ENCODE peak calls at places on chromosomes 2 and 18, in seven cellular contexts. O is substantia nigra; B is non-pigmented ciliary epithelial cell; C is KG1; Z is activated CD8-positive, alpha-beta memory T cell treated with anti-CD3 and anti-CD28 coated beads, Interleukin-2, amount 50 U/mL, for 48 hours; K is kidney; I is globus pallidus. X is an unnamed sample.
A peak's percentile ranks its signal among the peaks of the same experiment; 100 is the strongest.

GRCh38 chr18:47288741-47289140 is 37.3 kb upstream of the SKOR2 start:
- DNase-seq in O (no peak), B (no peak), C (no peak), Z (no peak), K (no peak), I (no peak), X (no peak)

GRCh38 chr2:98294711-98295110 is 51.5 kb upstream of the CNGA3 start:
- DNase-seq in O (no peak), B (no peak), C (no peak), Z (no peak), K (no peak), I (peak; percentile 15), X (no peak)

GRCh38 chr2:10369269-10370255 is 66.9 kb downstream of the HPCAL1 start:
- DNase-seq in O (no peak), B (no peak), C (no peak), Z (no peak), K (no peak), I (no peak), X (peak; percentile 81)

GRCh38 chr2:99880148-99880983 is 262.0 kb downstream of the AFF3 start:
- DNase-seq in O (no peak), B (no peak), C (no peak), Z (no peak), K (no peak), I (no peak), X (no peak)

GRCh38 chr2:63048367-63049171 is 2.1 kb upstream of the OTX1 start:
- DNase-seq in O (no peak), B (no peak), C (no peak), Z (peak; percentile 59), K (peak; percentile 71), I (no peak), X (no peak)

GRCh38 chr2:218876562-218877219 is 4.0 kb upstream of the WNT10A start:
- DNase-seq in O (no peak), B (no peak), C (peak; percentile 46), Z (peak; percentile 84), K (peak; percentile 78), I (peak; percentile 68), X (no peak)

GRCh38 chr2:55163258-55163657 is 68.8 kb downstream of the CLHC1 start:
- DNase-seq in O (no peak), B (no peak), C (no peak), Z (no peak), K (peak; percentile 72), I (peak; percentile 70), X (no peak)

GRCh38 chr2:112027767-112028166 is 27.3 kb upstream of the TMEM87B start:
- DNase-seq in O (no peak), B (no peak), C (no peak), Z (no peak), K (no peak), I (no peak), X (no peak)

GRCh38 chr2:11784747-11785610 is 38.5 kb downstream of the LPIN1 start:
- DNase-seq in O (no peak), B (no peak), C (no peak), Z (peak; percentile 83), K (no peak), I (peak; percentile 31), X (no peak)

GRCh38 chr2:25314514-25315315 is 27.0 kb downstream of the DNMT3A start:
- DNase-seq in O (no peak), B (no peak), C (no peak), Z (peak; percentile 92), K (peak; percentile 93), I (peak; percentile 63), X (peak; percentile 77)

GRCh38 chr2:74278694-74279093 is 64.5 kb downstream of the SLC4A5 start:
- DNase-seq in O (no peak), B (no peak), C (no peak), Z (no peak), K (no peak), I (no peak), X (no peak)

GRCh38 chr2:1674766-1675397 is 69.4 kb downstream of the PXDN start:
- DNase-seq in O (no peak), B (no peak), C (no peak), Z (no peak), K (no peak), I (no peak), X (no peak)

GRCh38 chr18:79404567-79404910 is 8.8 kb downstream of the NFATC1 start:
- DNase-seq in O (no peak), B (no peak), C (no peak), Z (no peak), K (peak; percentile 63), I (no peak), X (peak; percentile 36)

GRCh38 chr2:96325884-96326255 is 753 bp downstream of the ITPRIPL1 start:
- DNase-seq in O (no peak), B (no peak), C (no peak), Z (peak; percentile 73), K (no peak), I (no peak), X (no peak)

GRCh38 chr2:74528600-74529356 is 728 bp downstream of the AUP1 start:
- DNase-seq in O (no peak), B (no peak), C (no peak), Z (no peak), K (peak; percentile 73), I (no peak), X (no peak)

GRCh38 chr2:239042551-239043320 is 194.9 kb downstream of the TWIST2 start:
- DNase-seq in O (no peak), B (no peak), C (no peak), Z (no peak), K (no peak), I (no peak), X (no peak)

GRCh38 chr18:5571592-5571991 is 27.8 kb upstream of the EPB41L3 start:
- DNase-seq in O (no peak), B (no peak), C (no peak), Z (no peak), K (no peak), I (no peak), X (no peak)

GRCh38 chr18:68431111-68431921 is 283.6 kb downstream of the TMX3 start:
- DNase-seq in O (no peak), B (no peak), C (no peak), Z (no peak), K (no peak), I (no peak), X (no peak)

GRCh38 chr2:183123117-183123958 is 905 bp upstream of the NUP35 start:
- DNase-seq in O (no peak), B (no peak), C (peak; percentile 58), Z (no peak), K (no peak), I (no peak), X (no peak)

GRCh38 chr18:69617888-69618287 is 217.2 kb downstream of the DOK6 start:
- DNase-seq in O (no peak), B (peak; percentile 2), C (no peak), Z (no peak), K (no peak), I (no peak), X (no peak)

GRCh38 chr2:240213476-240214391 is 73.3 kb upstream of the OTOS start:
- DNase-seq in O (peak; percentile 49), B (no peak), C (no peak), Z (no peak), K (peak; percentile 69), I (peak; percentile 48), X (no peak)